ENCODE peak calls at places on chromosomes 12 and 14, in eight cellular contexts. O, C, D, U, J, X, M and Y are unnamed samples.
A peak's percentile ranks its signal among the peaks of the same experiment; 100 is the strongest.

GRCh38 chr12:58509116-58509885 is 411.0 kb downstream of the LRIG3 start:
- DNase-seq in O (no peak), C (no peak), D (peak; percentile 88), U (peak; percentile 45), J (no peak), X (peak; percentile 69), M (no peak), Y (no peak)

GRCh38 chr14:48792376-48793024 is 793.7 kb downstream of the RPS29 start:
- DNase-seq in O (no peak), C (no peak), D (peak; percentile 29), U (no peak), J (no peak), X (no peak), M (peak; percentile 4), Y (peak; percentile 33)

GRCh38 chr12:54981796-54982195 is 2.8 kb downstream of the TESPA1 start:
- DNase-seq in O (no peak), C (no peak), D (no peak), U (no peak), J (no peak), X (no peak), M (no peak), Y (no peak)

GRCh38 chr14:56153271-56153670 is 35.1 kb downstream of the PELI2 start:
- DNase-seq in O (no peak), C (no peak), D (peak; percentile 13), U (no peak), J (no peak), X (peak; percentile 63), M (no peak), Y (no peak)

GRCh38 chr12:113980537-113981337 is 14.6 kb upstream of the RBM19 start:
- DNase-seq in O (no peak), C (peak; percentile 49), D (peak; percentile 24), U (peak; percentile 85), J (peak; percentile 25), X (peak; percentile 89), M (peak; percentile 88), Y (no peak)

GRCh38 chr12:98465950-98466349 is 49.4 kb upstream of the TMPO start:
- DNase-seq in O (no peak), C (no peak), D (no peak), U (no peak), J (no peak), X (no peak), M (no peak), Y (no peak)

GRCh38 chr14:104319489-104320241 is 181.3 kb downstream of the KIF26A start:
- DNase-seq in O (peak; percentile 40), C (no peak), D (no peak), U (no peak), J (no peak), X (no peak), M (no peak), Y (no peak)

GRCh38 chr12:26830783-26831601 is 2.0 kb downstream of the ITPR2 start:
- DNase-seq in O (no peak), C (peak; percentile 28), D (no peak), U (no peak), J (no peak), X (no peak), M (peak; percentile 30), Y (no peak)

GRCh38 chr12:3556716-3557115 is 65.7 kb downstream of the PRMT8 start:
- DNase-seq in O (no peak), C (no peak), D (no peak), U (no peak), J (no peak), X (no peak), M (no peak), Y (no peak)

GRCh38 chr12:91565246-91565645 is 382.6 kb upstream of the DCN start:
- DNase-seq in O (no peak), C (peak; percentile 30), D (peak; percentile 43), U (peak; percentile 26), J (no peak), X (peak; percentile 47), M (no peak), Y (no peak)

GRCh38 chr14:61418749-61419148 is 97.4 kb downstream of the PRKCH start:
- DNase-seq in O (no peak), C (no peak), D (no peak), U (peak; percentile 21), J (no peak), X (no peak), M (no peak), Y (no peak)

GRCh38 chr12:54725233-54725843 is 77.2 kb upstream of the DCD start:
- DNase-seq in O (no peak), C (peak; percentile 17), D (peak; percentile 11), U (peak; percentile 30), J (no peak), X (peak; percentile 22), M (peak; percentile 79), Y (no peak)

GRCh38 chr12:44157359-44157758 is 321.5 kb downstream of the TMEM117 start:
- DNase-seq in O (no peak), C (no peak), D (no peak), U (no peak), J (no peak), X (no peak), M (no peak), Y (no peak)

GRCh38 chr12:55738113-55739024 is 4.6 kb upstream of the GDF11 start:
- DNase-seq in O (peak; percentile 91), C (peak; percentile 93), D (peak; percentile 79), U (peak; percentile 94), J (no peak), X (peak; percentile 95), M (peak; percentile 98), Y (peak; percentile 89)

GRCh38 chr14:54711312-54711711 is 144.4 kb downstream of the SAMD4A start:
- DNase-seq in O (no peak), C (no peak), D (no peak), U (no peak), J (no peak), X (no peak), M (no peak), Y (no peak)

DNA sequence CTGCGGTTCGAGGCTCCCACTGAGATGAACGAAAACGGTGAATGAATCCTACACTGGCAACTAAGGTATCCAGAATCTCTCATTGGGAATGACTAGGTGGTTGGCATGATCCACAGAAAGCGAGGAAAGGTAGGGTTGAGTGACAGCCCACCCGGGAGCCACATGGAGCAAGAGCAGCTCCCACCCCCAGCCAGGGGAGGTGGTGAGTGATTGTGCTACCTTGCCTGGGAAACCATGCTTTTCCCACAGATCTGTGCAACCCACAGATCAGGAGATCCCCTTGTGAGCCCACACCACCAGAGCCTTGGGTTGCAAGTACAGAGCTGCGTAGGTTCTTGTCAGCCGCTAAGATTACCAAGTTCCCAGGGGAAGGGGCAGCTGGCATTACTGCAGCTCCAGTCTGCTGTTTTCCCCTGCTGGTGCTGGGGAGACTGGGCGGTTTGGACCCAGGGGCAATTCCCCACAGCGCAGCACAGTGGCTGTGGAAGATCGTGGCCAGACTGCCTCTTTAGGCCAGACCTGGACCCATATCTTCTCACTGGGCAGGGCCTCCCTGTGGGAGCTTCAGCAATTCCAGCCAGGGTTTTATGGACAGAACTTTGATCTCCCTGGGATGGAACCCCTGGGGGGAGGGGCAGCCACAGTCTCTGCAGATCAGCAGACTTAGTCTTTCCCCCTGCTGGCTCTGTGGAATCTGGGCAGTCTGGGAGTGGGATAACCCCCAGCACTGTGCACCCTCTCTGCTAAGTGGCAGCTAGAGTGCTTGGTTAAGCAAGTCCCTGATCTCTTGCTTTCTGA is 44.6 kb upstream of the PPP4R3A start:
- DNase-seq in O (no peak), C (no peak), D (no peak), U (no peak), J (no peak), X (no peak), M (no peak), Y (no peak)
- H3K4me3 ChIP-seq in O (no peak overlapping the region), C (no peak overlapping the region), D (no peak overlapping the region), U (no peak overlapping the region), J (no peak overlapping the region), X (no peak overlapping the region), M (no peak overlapping the region), Y (no peak overlapping the region)

GRCh38 chr12:89501793-89502192 is 22.8 kb downstream of the GALNT4 start:
- DNase-seq in O (no peak), C (no peak), D (no peak), U (peak; percentile 26), J (no peak), X (no peak), M (no peak), Y (no peak)

GRCh38 chr12:89497005-89497404 is 27.6 kb downstream of the GALNT4 start:
- DNase-seq in O (no peak), C (peak; percentile 73), D (no peak), U (peak; percentile 72), J (no peak), X (peak; percentile 68), M (no peak), Y (no peak)

GRCh38 chr12:89504560-89505346 is 19.8 kb downstream of the GALNT4 start:
- DNase-seq in O (no peak), C (no peak), D (peak; percentile 12), U (peak; percentile 25), J (no peak), X (peak; percentile 32), M (no peak), Y (no peak)

GRCh38 chr12:89497467-89497866 is 27.1 kb downstream of the GALNT4 start:
- DNase-seq in O (no peak), C (no peak), D (no peak), U (no peak), J (no peak), X (peak; percentile 65), M (no peak), Y (no peak)

GRCh38 chr12:89499857-89500256 is 24.7 kb downstream of the GALNT4 start:
- DNase-seq in O (no peak), C (no peak), D (no peak), U (no peak), J (no peak), X (no peak), M (no peak), Y (peak; percentile 56)
- H3K4me3 ChIP-seq in O (no peak overlapping the region), C (no peak overlapping the region), D (no peak overlapping the region), U (no peak overlapping the region), J (no peak overlapping the region), X (no peak overlapping the region), M (no peak overlapping the region), Y (no peak overlapping the region)

GRCh38 chr14:21056520-21057163 is 980 bp upstream of the RNASE8 start:
- DNase-seq in O (no peak), C (no peak), D (no peak), U (peak; percentile 64), J (no peak), X (peak; percentile 73), M (no peak), Y (peak; percentile 33)

GRCh38 chr14:21054123-21054767 is 3.4 kb upstream of the RNASE8 start:
- DNase-seq in O (no peak), C (no peak), D (no peak), U (no peak), J (no peak), X (no peak), M (peak; percentile 27), Y (no peak)

GRCh38 chr14:21053184-21054122 is 4.2 kb upstream of the RNASE8 start:
- DNase-seq in O (no peak), C (no peak), D (no peak), U (no peak), J (no peak), X (no peak), M (no peak), Y (no peak)

GRCh38 chr14:21055473-21056117 is 2.0 kb upstream of the RNASE8 start:
- DNase-seq in O (no peak), C (no peak), D (no peak), U (no peak), J (no peak), X (no peak), M (peak; percentile 26), Y (no peak)

GRCh38 chr14:21054768-21055145 is 2.9 kb upstream of the RNASE8 start:
- DNase-seq in O (no peak), C (no peak), D (no peak), U (no peak), J (no peak), X (no peak), M (no peak), Y (no peak)
- H3K4me3 ChIP-seq in O (no peak overlapping the region), C (no peak overlapping the region), D (no peak overlapping the region), U (no peak overlapping the region), J (no peak overlapping the region), X (no peak overlapping the region), M (no peak overlapping the region), Y (no peak overlapping the region)

GRCh38 chr14:51657762-51658161 is 6.1 kb downstream of the FRMD6 start:
- DNase-seq in O (no peak), C (no peak), D (no peak), U (no peak), J (no peak), X (peak; percentile 65), M (no peak), Y (no peak)
- H3K4me3 ChIP-seq in O (no peak overlapping the region), C (no peak overlapping the region), D (peak overlapping the region; percentile 25), U (no peak overlapping the region), J (peak overlapping the region; percentile 35), X (peak overlapping the region; percentile 92), M (no peak overlapping the region), Y (no peak overlapping the region)